ENCODE peak calls at places on chromosomes 12 and 14, in six cellular contexts. L, C, P, H, M and U are unnamed samples.

GRCh38 chr12:122161682-122162081 is 12.3 kb downstream of the IL31 start:
- DNase-seq in L (no peak), C (no peak), P (no peak), H (no peak), M (no peak), U (no peak)

GRCh38 chr12:124347805-124348658 is 53.1 kb downstream of the RFLNA start:
- DNase-seq in L (no peak), C (peak), P (no peak), H (peak), M (peak), U (no peak)

GRCh38 chr14:30020271-30020670 is 92.6 kb upstream of the PRKD1 start:
- DNase-seq in L (no peak), C (no peak), P (no peak), H (no peak), M (no peak), U (no peak)

GRCh38 chr12:99271071-99271470 is 376.5 kb upstream of the GARIN6 start:
- DNase-seq in L (peak), C (no peak), P (no peak), H (no peak), M (no peak), U (no peak)

GRCh38 chr12:119601877-119602536 is 8.4 kb downstream of the TMEM233 start:
- DNase-seq in L (no peak), C (no peak), P (no peak), H (peak), M (no peak), U (no peak)

GRCh38 chr14:93619176-93619793 is 169.0 kb downstream of the PRIMA1 start:
- DNase-seq in L (peak), C (peak), P (peak), H (peak), M (peak), U (peak)

GRCh38 chr12:65121049-65121955 is at the start of gene WIF1:
- DNase-seq in L (peak), C (peak), P (no peak), H (peak), M (peak), U (no peak)

GRCh38 chr14:65958664-65959562 is 527.3 kb upstream of the CCDC196 start:
- DNase-seq in L (peak), C (peak), P (peak), H (peak), M (peak), U (peak)

GRCh38 chr14:89702151-89702936 is 252.2 kb downstream of the EFCAB11 start:
- DNase-seq in L (no peak), C (peak), P (no peak), H (no peak), M (no peak), U (no peak)

GRCh38 chr12:13085968-13086686 is 17.3 kb downstream of the GSG1 start:
- DNase-seq in L (no peak), C (peak), P (no peak), H (no peak), M (no peak), U (no peak)

GRCh38 chr12:80776706-80777105 is 60.0 kb downstream of the MYF5 start:
- DNase-seq in L (no peak), C (no peak), P (no peak), H (no peak), M (no peak), U (no peak)

GRCh38 chr14:24334431-24335271 is at the start of gene ADCY4:
- DNase-seq in L (no peak), C (peak), P (no peak), H (peak), M (peak), U (no peak)

GRCh38 chr14:68297871-68298468 is 478.4 kb downstream of the RAD51B start:
- DNase-seq in L (peak), C (peak), P (no peak), H (no peak), M (peak), U (no peak)

GRCh38 chr14:24426912-24427536 is 2.4 kb downstream of the CBLN3 start:
- DNase-seq in L (no peak), C (no peak), P (no peak), H (no peak), M (no peak), U (no peak)

GRCh38 chr12:53561590-53561953 is 54.3 kb upstream of the NPFF start:
- DNase-seq in L (peak), C (peak), P (peak), H (no peak), M (no peak), U (no peak)

GRCh38 chr14:24699052-24699451 is 65.1 kb upstream of the GZMB start:
- DNase-seq in L (no peak), C (no peak), P (no peak), H (no peak), M (no peak), U (no peak)

GRCh38 chr14:73943083-73943482 is 6.8 kb downstream of the FAM161B start:
- DNase-seq in L (peak), C (peak), P (no peak), H (no peak), M (no peak), U (no peak)

GRCh38 chr12:65642006-65642695 is 182.1 kb upstream of the HMGA2 start:
- DNase-seq in L (no peak), C (no peak), P (no peak), H (no peak), M (no peak), U (no peak)

GRCh38 chr12:24404086-24404815 is 454.8 kb upstream of the SOX5 start:
- DNase-seq in L (no peak), C (no peak), P (no peak), H (no peak), M (no peak), U (no peak)

GRCh38 chr14:33676135-33676566 is 274.7 kb downstream of the EGLN3 start:
- DNase-seq in L (peak), C (peak), P (peak), H (peak), M (peak), U (peak)

GRCh38 chr12:117273091-117273490 is 82.8 kb upstream of the FBXO21 start:
- DNase-seq in L (peak), C (no peak), P (no peak), H (no peak), M (no peak), U (no peak)

GRCh38 chr14:24072436-24072835 is 1.1 kb downstream of the CPNE6 start:
- DNase-seq in L (no peak), C (no peak), P (no peak), H (no peak), M (no peak), U (no peak)

GRCh38 chr12:51886021-51886710 is 1.7 kb upstream of the ANKRD33 start:
- DNase-seq in L (peak), C (peak), P (no peak), H (no peak), M (no peak), U (peak)

GRCh38 chr14:64720190-64720589 is 16.0 kb downstream of the PLEKHG3 start:
- DNase-seq in L (peak), C (peak), P (peak), H (no peak), M (no peak), U (no peak)

GRCh38 chr12:43921666-43922337 is 85.9 kb downstream of the TMEM117 start:
- DNase-seq in L (no peak), C (peak), P (no peak), H (no peak), M (no peak), U (no peak)

GRCh38 chr14:58826845-58827686 is 189.3 kb downstream of the DACT1 start:
- DNase-seq in L (peak), C (no peak), P (no peak), H (no peak), M (no peak), U (no peak)

GRCh38 chr12:12916135-12916956 is 25.0 kb downstream of the GPRC5A start:
- DNase-seq in L (peak), C (peak), P (peak), H (peak), M (peak), U (peak)

GRCh38 chr14:71148627-71149026 is 241.4 kb downstream of the PCNX1 start:
- DNase-seq in L (no peak), C (no peak), P (no peak), H (no peak), M (no peak), U (no peak)

GRCh38 chr12:7289743-7290142 is 14.1 kb upstream of the ACSM4 start:
- DNase-seq in L (peak), C (no peak), P (peak), H (no peak), M (peak), U (no peak)

GRCh38 chr14:94345344-94346072 is 22.4 kb upstream of the SERPINA6 start:
- DNase-seq in L (peak), C (peak), P (peak), H (no peak), M (no peak), U (no peak)

GRCh38 chr12:18250313-18250916 is 10.9 kb upstream of the PIK3C2G start:
- DNase-seq in L (peak), C (peak), P (peak), H (peak), M (peak), U (peak)

GRCh38 chr14:72962829-72963312 is 36.6 kb downstream of the DCAF4 start:
- DNase-seq in L (peak), C (peak), P (peak), H (no peak), M (peak), U (no peak)

GRCh38 chr12:24977060-24977459 is 28.2 kb upstream of the BCAT1 start:
- DNase-seq in L (no peak), C (no peak), P (no peak), H (no peak), M (no peak), U (no peak)

GRCh38 chr12:122458105-122459035 is 35.9 kb upstream of the CLIP1 start:
- DNase-seq in L (no peak), C (no peak), P (no peak), H (no peak), M (no peak), U (no peak)

GRCh38 chr12:57465030-57465746 is 5.6 kb downstream of the GLI1 start:
- DNase-seq in L (no peak), C (no peak), P (no peak), H (no peak), M (no peak), U (no peak)

GRCh38 chr12:27183342-27183741 is 60.7 kb upstream of the STK38L start:
- DNase-seq in L (no peak), C (no peak), P (no peak), H (no peak), M (no peak), U (no peak)

GRCh38 chr12:64004639-64005038 is 160.1 kb downstream of the SRGAP1 start:
- DNase-seq in L (no peak), C (peak), P (no peak), H (no peak), M (no peak), U (no peak)

GRCh38 chr14:68908201-68908600 is 70.9 kb downstream of the ACTN1 start:
- DNase-seq in L (no peak), C (no peak), P (no peak), H (no peak), M (no peak), U (no peak)

GRCh38 chr12:116376354-116377193 is 99.1 kb upstream of the MED13L start:
- DNase-seq in L (peak), C (peak), P (no peak), H (peak), M (no peak), U (no peak)

DNA sequence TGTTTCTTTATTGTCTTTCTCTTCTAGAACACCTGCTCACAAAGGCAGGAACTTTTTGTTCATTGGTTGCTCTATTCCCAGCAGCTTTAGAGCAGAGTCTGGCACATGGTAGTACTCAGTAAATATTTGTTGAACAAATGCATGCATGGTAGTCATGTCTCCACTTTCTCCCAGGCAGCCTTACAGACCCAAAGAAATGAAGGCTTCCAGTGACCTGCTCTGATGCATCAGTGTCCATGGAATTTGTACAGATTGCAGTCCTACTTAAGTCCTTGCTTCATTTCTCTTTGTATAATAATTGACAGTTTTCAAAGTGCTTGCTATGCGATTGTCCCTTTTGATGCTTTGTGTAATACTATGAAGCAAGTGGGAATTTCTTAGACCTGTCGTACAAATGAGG is 119.6 kb downstream of the DERA start:
- DNase-seq in L (no peak), C (no peak), P (no peak), H (no peak), M (no peak), U (no peak)
- TF ChIP-seq EZH2phosphoT487 in L (no peak), C (no peak), P (no peak), H (no peak), M (no peak), U (no peak)

GRCh38 chr12:14938301-14938700 is at the start of gene ERP27:
- DNase-seq in L (no peak), C (no peak), P (no peak), H (no peak), M (no peak), U (no peak)
- H3K9ac ChIP-seq in L (no peak), C (no peak), P (no peak), H (no peak), M (no peak), U (no peak)

GRCh38 chr12:121033625-121034349 is 5.3 kb downstream of the OASL start:
- DNase-seq in L (peak), C (peak), P (peak), H (no peak), M (no peak), U (no peak)

GRCh38 chr12:121038861-121039654 is at the start of gene OASL:
- DNase-seq in L (peak), C (peak), P (no peak), H (peak), M (no peak), U (peak)

GRCh38 chr12:121034906-121035305 is 4.1 kb downstream of the OASL start:
- DNase-seq in L (no peak), C (no peak), P (no peak), H (no peak), M (no peak), U (no peak)

GRCh38 chr12:121036810-121037326 is 2.2 kb downstream of the OASL start:
- DNase-seq in L (peak), C (peak), P (no peak), H (no peak), M (no peak), U (no peak)
- TF ChIP-seq EZH2phosphoT487 in L (no peak), C (no peak), P (no peak), H (no peak), M (no peak), U (no peak)

DNA sequence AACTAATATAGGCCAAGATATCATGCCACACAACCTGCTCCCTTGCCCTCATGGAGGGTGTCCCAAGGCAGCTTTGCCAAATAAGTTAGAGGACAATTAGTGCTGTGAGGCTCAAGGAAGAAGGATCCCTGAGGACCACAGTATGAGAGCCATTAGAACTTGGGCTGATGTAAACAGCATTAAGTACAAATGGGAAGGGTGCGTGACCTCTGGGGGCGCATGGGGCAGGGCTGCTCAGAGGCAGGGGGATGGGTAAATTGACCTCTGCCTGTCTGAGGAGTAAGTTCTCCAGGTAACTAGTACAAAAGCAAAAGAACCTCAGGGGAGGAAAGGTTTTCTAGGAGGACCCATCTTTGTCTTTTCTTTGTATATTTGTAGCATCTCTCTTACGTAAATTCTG is 16.2 kb upstream of the VWF start:
- DNase-seq in L (no peak), C (no peak), P (no peak), H (no peak), M (no peak), U (no peak)
- H3K9ac ChIP-seq in L (no peak), C (no peak), P (no peak), H (no peak), M (no peak), U (no peak)

DNA sequence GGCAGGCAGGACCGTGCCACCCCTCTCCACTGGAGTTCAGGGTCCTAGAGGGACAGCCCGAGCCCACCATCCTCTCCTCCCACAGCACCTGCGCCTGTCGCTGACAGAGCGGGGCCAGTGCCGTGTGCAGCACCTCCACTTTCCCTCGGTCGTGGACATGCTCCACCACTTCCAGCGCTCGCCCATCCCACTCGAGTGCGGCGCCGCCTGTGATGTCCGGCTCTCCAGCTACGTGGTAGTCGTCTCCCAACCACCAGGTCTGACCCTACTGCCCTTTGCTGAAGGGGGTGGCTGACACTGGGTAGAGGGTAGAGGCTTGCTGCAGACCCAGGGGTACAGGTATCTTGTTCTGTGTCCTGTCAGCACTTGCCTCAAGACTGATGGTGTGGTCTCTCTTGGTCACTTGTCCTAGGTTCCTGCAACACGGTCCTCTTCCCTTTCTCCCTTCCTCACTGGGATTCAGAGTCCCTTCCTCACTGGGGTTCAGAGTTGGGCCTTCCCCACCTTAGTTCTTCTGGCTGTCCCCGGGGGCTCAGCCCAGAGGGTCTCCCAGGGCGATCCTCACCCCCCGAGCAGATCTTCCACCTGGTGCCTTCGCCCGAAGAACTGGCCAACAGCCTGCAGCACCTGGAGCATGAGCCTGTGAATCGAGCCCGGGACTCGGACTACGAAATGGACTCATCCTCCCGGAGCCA is 42.0 kb downstream of the SH2B3 start:
- DNase-seq in L (no peak), C (no peak), P (no peak), H (no peak), M (no peak), U (no peak)
- TF ChIP-seq EZH2phosphoT487 in L (no peak), C (no peak), P (no peak), H (no peak), M (no peak), U (no peak)

DNA sequence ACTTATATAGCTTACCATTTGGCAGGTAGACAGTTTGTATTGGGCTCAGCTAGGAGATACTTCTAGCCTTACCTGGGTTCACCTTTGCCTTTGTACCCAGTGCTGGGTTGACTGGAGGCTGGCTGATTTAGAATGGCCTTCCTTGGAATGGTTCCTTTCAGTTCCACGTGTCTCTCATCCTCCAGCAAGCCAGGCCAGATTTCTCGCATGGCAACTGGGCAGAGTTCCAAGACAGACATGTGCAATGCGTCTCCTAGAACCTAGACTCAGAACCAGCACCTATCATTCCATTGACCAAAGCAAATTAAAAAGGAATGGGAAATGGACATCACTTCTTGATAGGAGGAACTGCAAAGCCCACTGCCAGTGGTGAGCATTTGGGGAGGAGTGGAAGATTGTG is 79.1 kb upstream of the BDKRB2 start:
- DNase-seq in L (no peak), C (no peak), P (no peak), H (no peak), M (no peak), U (no peak)
- H3K9ac ChIP-seq in L (no peak), C (no peak), P (no peak), H (no peak), M (no peak), U (no peak)

DNA sequence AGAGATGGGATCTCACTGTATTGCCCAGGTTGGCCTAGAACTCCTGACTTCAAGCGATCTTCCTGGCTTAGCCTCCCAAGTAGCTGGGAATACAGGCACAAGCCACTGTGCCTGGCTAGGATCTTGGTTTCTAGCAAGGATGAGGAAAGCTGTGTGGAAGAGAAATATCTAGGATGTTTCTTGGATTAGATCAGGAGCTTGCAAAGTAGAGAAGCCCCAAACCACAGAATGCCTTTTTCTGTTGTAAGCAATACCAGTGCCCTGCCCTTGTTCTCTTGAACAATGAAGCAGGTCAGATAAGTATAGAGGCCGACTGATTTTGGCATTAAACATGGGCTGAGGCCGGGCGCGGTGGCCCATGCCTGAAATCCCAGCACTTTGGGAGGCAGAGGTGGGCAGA is 44.3 kb upstream of the STRN3 start:
- DNase-seq in L (peak), C (peak), P (no peak), H (no peak), M (no peak), U (no peak)
- TF ChIP-seq EZH2phosphoT487 in L (no peak), C (no peak), P (no peak), H (no peak), M (no peak), U (no peak)